ENCODE peak calls at places on chromosomes 13 and 19, in five cellular contexts. R is neuronal stem cell, T is H9, J is IMR-90, Q is H1. F is an unnamed sample.

GRCh38 chr19:40392894-40393517 is 3.0 kb upstream of the HIPK4 start:
- DNase-seq in R (no peak), T (no peak), J (no peak), Q (no peak), F (no peak)

GRCh38 chr13:104571161-104571889 is 1505.1 kb upstream of the SLC10A2 start:
- DNase-seq in R (peak), T (peak), J (peak), Q (peak), F (peak)

GRCh38 chr19:37251308-37252229 is 33.6 kb downstream of the ZNF383 start:
- DNase-seq in R (peak), T (no peak), J (peak), Q (no peak), F (peak)

GRCh38 chr19:53945441-53945840 is 17.3 kb upstream of the CACNG8 start:
- DNase-seq in R (no peak), T (peak), J (peak), Q (peak), F (peak)

GRCh38 chr19:43290568-43291359 is 21.4 kb upstream of the PSG9 start:
- DNase-seq in R (peak), T (no peak), J (no peak), Q (peak), F (peak)

GRCh38 chr13:72850959-72851677 is 69.2 kb downstream of the PIBF1 start:
- DNase-seq in R (no peak), T (peak), J (no peak), Q (peak), F (no peak)

GRCh38 chr13:110887242-110887954 is 27.5 kb downstream of the ANKRD10 start:
- DNase-seq in R (no peak), T (no peak), J (peak), Q (peak), F (no peak)

GRCh38 chr13:31134055-31134711 is 27.5 kb downstream of the HSPH1 start:
- DNase-seq in R (no peak), T (no peak), J (no peak), Q (no peak), F (no peak)

GRCh38 chr13:99027260-99027659 is 49.4 kb upstream of the DOCK9 start:
- DNase-seq in R (no peak), T (no peak), J (no peak), Q (no peak), F (no peak)

GRCh38 chr13:99018418-99019180 is 40.7 kb upstream of the DOCK9 start:
- DNase-seq in R (no peak), T (no peak), J (peak), Q (no peak), F (no peak)

GRCh38 chr13:99027661-99028425 is 50.0 kb upstream of the DOCK9 start:
- DNase-seq in R (no peak), T (no peak), J (no peak), Q (no peak), F (no peak)

GRCh38 chr13:99028890-99029289 is 51.0 kb upstream of the DOCK9 start:
- DNase-seq in R (no peak), T (peak), J (no peak), Q (peak), F (peak)

GRCh38 chr13:99022953-99023352 is 45.1 kb upstream of the DOCK9 start:
- DNase-seq in R (no peak), T (no peak), J (no peak), Q (no peak), F (no peak)
- H2AK5ac ChIP-seq in R (no peak), T (no peak), J (no peak), Q (no peak), F (no peak)

GRCh38 chr19:16456652-16457194 is 15.0 kb downstream of the EPS15L1 start:
- DNase-seq in R (no peak), T (no peak), J (no peak), Q (peak), F (no peak)
- H2AK5ac ChIP-seq in R (no peak), T (no peak), J (peak), Q (no peak), F (no peak)

DNA sequence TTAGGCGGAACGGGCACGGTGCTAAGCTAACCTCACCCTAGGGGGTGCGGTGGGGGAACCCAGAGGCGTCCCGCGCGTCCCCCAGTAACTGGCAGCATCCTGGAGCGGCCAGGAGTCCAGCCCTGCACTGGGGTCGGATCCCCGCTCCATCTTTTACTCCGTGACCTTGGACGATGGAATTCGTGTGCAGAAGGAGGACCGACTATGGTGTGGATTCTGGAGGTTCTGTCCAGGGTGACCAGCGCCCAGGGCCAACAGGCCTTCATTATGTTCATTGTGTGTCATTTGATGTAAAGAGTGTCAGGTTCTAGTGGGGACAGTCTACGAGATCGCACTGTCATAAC is 650 bp downstream of the SPPL2B start:
- DNase-seq in R (no peak), T (no peak), J (no peak), Q (no peak), F (no peak)
- H2AK5ac ChIP-seq in R (peak), T (no peak), J (peak), Q (peak), F (no peak)

GRCh38 chr19:45638930-45639729 is at the start of gene EML2:
- DNase-seq in R (peak), T (peak), J (no peak), Q (peak), F (peak)
- H2AK5ac ChIP-seq in R (peak), T (no peak), J (peak), Q (no peak), F (no peak)

DNA sequence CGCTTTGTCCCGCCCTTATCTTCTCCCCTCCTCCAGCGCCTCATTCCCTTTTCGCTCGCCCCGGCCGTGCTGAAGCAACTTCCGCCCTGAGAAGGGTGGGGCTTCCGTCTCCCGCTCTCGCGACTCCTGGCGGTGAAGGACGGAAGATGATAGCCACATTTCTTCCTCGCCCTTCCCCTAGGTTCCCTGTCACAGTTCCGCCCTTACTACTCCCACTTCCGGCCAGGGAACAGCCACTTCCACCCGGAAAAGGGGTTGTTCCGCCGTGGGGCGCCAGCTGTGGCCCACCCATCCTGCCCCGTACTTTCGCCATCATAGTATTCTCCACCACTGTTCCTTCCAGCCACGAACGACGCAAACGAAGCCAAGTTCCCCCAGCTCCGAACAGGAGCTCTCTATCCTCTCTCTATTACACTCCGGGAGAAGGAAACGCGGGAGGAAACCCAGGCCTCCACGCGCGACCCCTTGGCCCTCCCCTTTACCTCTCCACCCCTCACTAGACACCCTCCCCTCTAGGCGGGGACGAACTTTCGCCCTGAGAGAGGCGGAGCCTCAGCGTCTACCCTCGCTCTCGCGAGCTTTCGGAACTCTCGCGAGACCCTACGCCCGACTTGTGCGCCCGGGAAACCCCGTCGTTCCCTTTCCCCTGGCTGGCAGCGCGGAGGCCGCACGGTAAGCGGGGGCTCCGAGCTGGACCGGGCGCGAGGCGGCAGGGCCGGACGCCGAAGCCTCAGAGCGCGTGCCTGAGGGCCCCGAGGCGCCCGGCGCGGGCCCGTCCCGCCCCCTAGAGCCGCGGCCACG is at the start of gene RPS19:
- DNase-seq in R (peak), T (peak), J (peak), Q (peak), F (peak)
- H2AK5ac ChIP-seq in R (peak), T (no peak), J (peak), Q (peak), F (no peak)

DNA sequence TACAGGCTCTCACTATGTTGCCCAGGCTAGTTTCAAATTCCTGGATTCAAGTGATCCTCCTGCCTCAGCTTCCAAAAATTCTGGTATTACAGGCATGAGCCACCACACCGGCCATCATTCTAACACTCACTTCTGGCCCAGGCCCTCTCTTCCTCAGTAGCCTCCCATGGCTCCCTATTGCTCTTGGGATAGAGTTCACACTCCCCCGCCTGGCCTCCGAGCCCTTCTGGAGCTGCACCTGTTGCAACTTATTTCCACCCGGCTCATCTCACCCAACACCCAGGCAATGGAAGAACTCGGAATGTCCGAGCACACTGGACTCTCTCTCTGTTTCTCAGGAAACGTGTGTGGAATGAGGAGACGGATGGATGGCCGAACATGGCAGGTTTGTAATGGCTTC is 9.0 kb upstream of the SBK3 start:
- DNase-seq in R (no peak), T (no peak), J (no peak), Q (no peak), F (no peak)
- H2AK5ac ChIP-seq in R (no peak), T (no peak), J (peak), Q (no peak), F (no peak)

F was measured in mesendoderm.